ENCODE peak calls at places on chromosome X, in six cellular contexts. One of them, this sample, is unnamed.
A peak's percentile ranks its signal among the peaks of the same experiment; 100 is the strongest.

GRCh38 chrX:132292753-132293152 is 73.5 kb upstream of the RAP2C start:
- DNase-seq in stimulated activated CD4-positive, alpha-beta T cell treated with anti-CD3 and anti-CD28 coated beads, Interleukin-1b, Interleukin-23, amount 100 ng/mL, for 24 hours: no peak
- DNase-seq in HCEC 1CT: peak; percentile 35
- DNase-seq in SW480: peak; percentile 64
- DNase-seq in DMS79: no peak
- DNase-seq in Right ventricle myocardium superior: no peak
- DNase-seq in this sample: peak; percentile 21

GRCh38 chrX:132751043-132751690 is 207.3 kb downstream of the HS6ST2 start:
- DNase-seq in stimulated activated CD4-positive, alpha-beta T cell treated with anti-CD3 and anti-CD28 coated beads, Interleukin-1b, Interleukin-23, amount 100 ng/mL, for 24 hours: no peak
- DNase-seq in HCEC 1CT: no peak
- DNase-seq in SW480: no peak
- DNase-seq in DMS79: no peak
- DNase-seq in Right ventricle myocardium superior: no peak
- DNase-seq in this sample: no peak

GRCh38 chrX:22136711-22137110 is 104.6 kb downstream of the PHEX start:
- DNase-seq in stimulated activated CD4-positive, alpha-beta T cell treated with anti-CD3 and anti-CD28 coated beads, Interleukin-1b, Interleukin-23, amount 100 ng/mL, for 24 hours: no peak
- DNase-seq in HCEC 1CT: no peak
- DNase-seq in SW480: no peak
- DNase-seq in DMS79: no peak
- DNase-seq in Right ventricle myocardium superior: no peak
- DNase-seq in this sample: no peak

GRCh38 chrX:41779941-41780340 is 56.0 kb downstream of the GPR82 start:
- DNase-seq in stimulated activated CD4-positive, alpha-beta T cell treated with anti-CD3 and anti-CD28 coated beads, Interleukin-1b, Interleukin-23, amount 100 ng/mL, for 24 hours: no peak
- DNase-seq in HCEC 1CT: no peak
- DNase-seq in SW480: no peak
- DNase-seq in DMS79: no peak
- DNase-seq in Right ventricle myocardium superior: no peak
- DNase-seq in this sample: no peak

GRCh38 chrX:63635750-63636149 is 149.3 kb downstream of the ARHGEF9 start:
- DNase-seq in stimulated activated CD4-positive, alpha-beta T cell treated with anti-CD3 and anti-CD28 coated beads, Interleukin-1b, Interleukin-23, amount 100 ng/mL, for 24 hours: no peak
- DNase-seq in HCEC 1CT: no peak
- DNase-seq in SW480: no peak
- DNase-seq in DMS79: no peak
- DNase-seq in Right ventricle myocardium superior: no peak
- DNase-seq in this sample: no peak

GRCh38 chrX:51779306-51779705 is 36.1 kb downstream of the GSPT2 start:
- DNase-seq in stimulated activated CD4-positive, alpha-beta T cell treated with anti-CD3 and anti-CD28 coated beads, Interleukin-1b, Interleukin-23, amount 100 ng/mL, for 24 hours: no peak
- DNase-seq in HCEC 1CT: no peak
- DNase-seq in SW480: no peak
- DNase-seq in DMS79: no peak
- DNase-seq in Right ventricle myocardium superior: no peak
- DNase-seq in this sample: no peak

GRCh38 chrX:133897593-133898163 is 87.7 kb downstream of the GPC3 start:
- DNase-seq in stimulated activated CD4-positive, alpha-beta T cell treated with anti-CD3 and anti-CD28 coated beads, Interleukin-1b, Interleukin-23, amount 100 ng/mL, for 24 hours: no peak
- DNase-seq in HCEC 1CT: no peak
- DNase-seq in SW480: no peak
- DNase-seq in DMS79: no peak
- DNase-seq in Right ventricle myocardium superior: no peak
- DNase-seq in this sample: no peak

GRCh38 chrX:96918864-96919263 is 35.2 kb downstream of the RPA4 start:
- DNase-seq in stimulated activated CD4-positive, alpha-beta T cell treated with anti-CD3 and anti-CD28 coated beads, Interleukin-1b, Interleukin-23, amount 100 ng/mL, for 24 hours: no peak
- DNase-seq in HCEC 1CT: no peak
- DNase-seq in SW480: no peak
- DNase-seq in DMS79: no peak
- DNase-seq in Right ventricle myocardium superior: no peak
- DNase-seq in this sample: no peak

GRCh38 chrX:37854148-37854547 is 6.8 kb upstream of the DYNLT3 start:
- DNase-seq in stimulated activated CD4-positive, alpha-beta T cell treated with anti-CD3 and anti-CD28 coated beads, Interleukin-1b, Interleukin-23, amount 100 ng/mL, for 24 hours: no peak
- DNase-seq in HCEC 1CT: no peak
- DNase-seq in SW480: no peak
- DNase-seq in DMS79: no peak
- DNase-seq in Right ventricle myocardium superior: no peak
- DNase-seq in this sample: no peak

GRCh38 chrX:19272452-19272851 is 71.3 kb upstream of the PDHA1 start:
- DNase-seq in stimulated activated CD4-positive, alpha-beta T cell treated with anti-CD3 and anti-CD28 coated beads, Interleukin-1b, Interleukin-23, amount 100 ng/mL, for 24 hours: no peak
- DNase-seq in HCEC 1CT: no peak
- DNase-seq in SW480: peak; percentile 11
- DNase-seq in DMS79: no peak
- DNase-seq in Right ventricle myocardium superior: no peak
- DNase-seq in this sample: no peak

This sample was measured in heart right ventricle.